ENCODE peak calls at places on chromosomes 7 and 10, in four cellular contexts. One of them, this sample, is unnamed.

GRCh38 chr7:112185005-112185834 is 21.0 kb downstream of the DOCK4 start:
- DNase-seq in GM04504: no peak
- DNase-seq in activated T-cell treated with anti-CD3 and anti-CD28 coated beads for 4 hours: no peak
- DNase-seq in Calu3: no peak
- DNase-seq in this sample: no peak

GRCh38 chr10:35216303-35216905 is 89.8 kb downstream of the CREM start:
- DNase-seq in GM04504: no peak
- DNase-seq in activated T-cell treated with anti-CD3 and anti-CD28 coated beads for 4 hours: no peak
- DNase-seq in Calu3: no peak
- DNase-seq in this sample: no peak

GRCh38 chr10:78371118-78371517 is 337.5 kb downstream of the RPS24 start:
- DNase-seq in GM04504: no peak
- DNase-seq in activated T-cell treated with anti-CD3 and anti-CD28 coated beads for 4 hours: no peak
- DNase-seq in Calu3: no peak
- DNase-seq in this sample: peak

GRCh38 chr10:131817866-131818509 is 82.8 kb upstream of the PPP2R2D start:
- DNase-seq in GM04504: no peak
- DNase-seq in activated T-cell treated with anti-CD3 and anti-CD28 coated beads for 4 hours: no peak
- DNase-seq in Calu3: no peak
- DNase-seq in this sample: no peak

GRCh38 chr7:30168800-30169584 is 34.2 kb downstream of the MTURN start:
- DNase-seq in GM04504: peak
- DNase-seq in activated T-cell treated with anti-CD3 and anti-CD28 coated beads for 4 hours: no peak
- DNase-seq in Calu3: no peak
- DNase-seq in this sample: peak

GRCh38 chr7:149729983-149730801 is 43.2 kb downstream of the ZNF467 start:
- DNase-seq in GM04504: no peak
- DNase-seq in activated T-cell treated with anti-CD3 and anti-CD28 coated beads for 4 hours: no peak
- DNase-seq in Calu3: no peak
- DNase-seq in this sample: no peak

GRCh38 chr10:116163732-116164131 is 109.3 kb downstream of the GFRA1 start:
- DNase-seq in GM04504: no peak
- DNase-seq in activated T-cell treated with anti-CD3 and anti-CD28 coated beads for 4 hours: no peak
- DNase-seq in Calu3: no peak
- DNase-seq in this sample: no peak

GRCh38 chr10:51838506-51838905 is 139.1 kb upstream of the CSTF2T start:
- DNase-seq in GM04504: no peak
- DNase-seq in activated T-cell treated with anti-CD3 and anti-CD28 coated beads for 4 hours: no peak
- DNase-seq in Calu3: no peak
- DNase-seq in this sample: no peak

GRCh38 chr7:30169585-30169978 is 34.8 kb downstream of the MTURN start:
- DNase-seq in GM04504: no peak
- DNase-seq in activated T-cell treated with anti-CD3 and anti-CD28 coated beads for 4 hours: no peak
- DNase-seq in Calu3: no peak
- DNase-seq in this sample: no peak

GRCh38 chr10:21125471-21126228 is 228.5 kb upstream of the NEBL start:
- DNase-seq in GM04504: no peak
- DNase-seq in activated T-cell treated with anti-CD3 and anti-CD28 coated beads for 4 hours: no peak
- DNase-seq in Calu3: no peak
- DNase-seq in this sample: no peak

GRCh38 chr10:97895084-97895483 is 45.4 kb downstream of the GOLGA7B start:
- DNase-seq in GM04504: no peak
- DNase-seq in activated T-cell treated with anti-CD3 and anti-CD28 coated beads for 4 hours: no peak
- DNase-seq in Calu3: no peak
- DNase-seq in this sample: no peak

GRCh38 chr7:26550492-26550891 is 258.8 kb downstream of the SNX10 start:
- DNase-seq in GM04504: no peak
- DNase-seq in activated T-cell treated with anti-CD3 and anti-CD28 coated beads for 4 hours: no peak
- DNase-seq in Calu3: peak
- DNase-seq in this sample: no peak

GRCh38 chr7:42913591-42913990 is 1.7 kb upstream of the C7orf25 start:
- DNase-seq in GM04504: no peak
- DNase-seq in activated T-cell treated with anti-CD3 and anti-CD28 coated beads for 4 hours: no peak
- DNase-seq in Calu3: no peak
- DNase-seq in this sample: no peak

GRCh38 chr10:88372051-88372450 is 211.1 kb downstream of the RNLS start:
- DNase-seq in GM04504: no peak
- DNase-seq in activated T-cell treated with anti-CD3 and anti-CD28 coated beads for 4 hours: no peak
- DNase-seq in Calu3: no peak
- DNase-seq in this sample: no peak

GRCh38 chr10:93435621-93436385 is 46.3 kb downstream of the MYOF start:
- DNase-seq in GM04504: no peak
- DNase-seq in activated T-cell treated with anti-CD3 and anti-CD28 coated beads for 4 hours: no peak
- DNase-seq in Calu3: no peak
- DNase-seq in this sample: peak

GRCh38 chr10:52210161-52210560 is 103.9 kb upstream of the DKK1 start:
- DNase-seq in GM04504: no peak
- DNase-seq in activated T-cell treated with anti-CD3 and anti-CD28 coated beads for 4 hours: no peak
- DNase-seq in Calu3: no peak
- DNase-seq in this sample: no peak

GRCh38 chr7:46791180-46791579 is 790.7 kb downstream of the TNS3 start:
- DNase-seq in GM04504: no peak
- DNase-seq in activated T-cell treated with anti-CD3 and anti-CD28 coated beads for 4 hours: no peak
- DNase-seq in Calu3: no peak
- DNase-seq in this sample: peak

GRCh38 chr7:134527979-134528371 is 608 bp downstream of the AKR1B10 start:
- DNase-seq in GM04504: no peak
- DNase-seq in activated T-cell treated with anti-CD3 and anti-CD28 coated beads for 4 hours: no peak
- DNase-seq in Calu3: no peak
- DNase-seq in this sample: no peak

GRCh38 chr7:2233876-2234275 is 1.1 kb upstream of the MAD1L1 start:
- DNase-seq in GM04504: no peak
- DNase-seq in activated T-cell treated with anti-CD3 and anti-CD28 coated beads for 4 hours: no peak
- DNase-seq in Calu3: no peak
- DNase-seq in this sample: no peak

GRCh38 chr7:2169923-2170575 is 62.7 kb downstream of the MAD1L1 start:
- DNase-seq in GM04504: no peak
- DNase-seq in activated T-cell treated with anti-CD3 and anti-CD28 coated beads for 4 hours: no peak
- DNase-seq in Calu3: no peak
- DNase-seq in this sample: peak

GRCh38 chr7:24812313-24812945 is 55.2 kb upstream of the GSDME start:
- DNase-seq in GM04504: no peak
- DNase-seq in activated T-cell treated with anti-CD3 and anti-CD28 coated beads for 4 hours: peak
- DNase-seq in Calu3: peak
- DNase-seq in this sample: peak

GRCh38 chr7:137476937-137477336 is 133.4 kb upstream of the PTN start:
- DNase-seq in GM04504: no peak
- DNase-seq in activated T-cell treated with anti-CD3 and anti-CD28 coated beads for 4 hours: no peak
- DNase-seq in Calu3: no peak
- DNase-seq in this sample: no peak

GRCh38 chr10:45006631-45007030 is 5.9 kb downstream of the ZNF22 start:
- DNase-seq in GM04504: no peak
- DNase-seq in activated T-cell treated with anti-CD3 and anti-CD28 coated beads for 4 hours: no peak
- DNase-seq in Calu3: no peak
- DNase-seq in this sample: no peak

GRCh38 chr7:6705959-6706665 is 635 bp downstream of the ZNF12 start:
- DNase-seq in GM04504: peak
- DNase-seq in activated T-cell treated with anti-CD3 and anti-CD28 coated beads for 4 hours: peak
- DNase-seq in Calu3: peak
- DNase-seq in this sample: no peak

GRCh38 chr7:18212788-18213187 is 185.1 kb upstream of the PRPS1L1 start:
- DNase-seq in GM04504: peak
- DNase-seq in activated T-cell treated with anti-CD3 and anti-CD28 coated beads for 4 hours: no peak
- DNase-seq in Calu3: no peak
- DNase-seq in this sample: no peak

GRCh38 chr10:128008521-128009250 is 101.8 kb downstream of the PTPRE start:
- DNase-seq in GM04504: no peak
- DNase-seq in activated T-cell treated with anti-CD3 and anti-CD28 coated beads for 4 hours: no peak
- DNase-seq in Calu3: no peak
- DNase-seq in this sample: no peak

GRCh38 chr10:79072041-79072441 is 3.3 kb downstream of the ZMIZ1 start:
- DNase-seq in GM04504: no peak
- DNase-seq in activated T-cell treated with anti-CD3 and anti-CD28 coated beads for 4 hours: no peak
- DNase-seq in Calu3: no peak
- DNase-seq in this sample: no peak

GRCh38 chr10:131216681-131217230 is 94.8 kb downstream of the TCERG1L start:
- DNase-seq in GM04504: no peak
- DNase-seq in activated T-cell treated with anti-CD3 and anti-CD28 coated beads for 4 hours: no peak
- DNase-seq in Calu3: no peak
- DNase-seq in this sample: no peak

GRCh38 chr7:149735181-149735602 is 38.2 kb downstream of the ZNF467 start:
- DNase-seq in GM04504: no peak
- DNase-seq in activated T-cell treated with anti-CD3 and anti-CD28 coated beads for 4 hours: no peak
- DNase-seq in Calu3: no peak
- DNase-seq in this sample: no peak

GRCh38 chr10:43930777-43931176 is 282.1 kb upstream of the ZNF32 start:
- DNase-seq in GM04504: no peak
- DNase-seq in activated T-cell treated with anti-CD3 and anti-CD28 coated beads for 4 hours: no peak
- DNase-seq in Calu3: no peak
- DNase-seq in this sample: no peak

GRCh38 chr7:45384499-45384898 is 189.7 kb upstream of the ADCY1 start:
- DNase-seq in GM04504: peak
- DNase-seq in activated T-cell treated with anti-CD3 and anti-CD28 coated beads for 4 hours: no peak
- DNase-seq in Calu3: no peak
- DNase-seq in this sample: no peak

GRCh38 chr10:109966961-109967738 is 40.6 kb upstream of the ADD3 start:
- DNase-seq in GM04504: no peak
- DNase-seq in activated T-cell treated with anti-CD3 and anti-CD28 coated beads for 4 hours: no peak
- DNase-seq in Calu3: peak
- DNase-seq in this sample: peak

GRCh38 chr10:64468219-64468618 is 947.0 kb downstream of the REEP3 start:
- DNase-seq in GM04504: no peak
- DNase-seq in activated T-cell treated with anti-CD3 and anti-CD28 coated beads for 4 hours: no peak
- DNase-seq in Calu3: peak
- DNase-seq in this sample: no peak

GRCh38 chr7:7739204-7739603 is 20.8 kb upstream of the RPA3 start:
- DNase-seq in GM04504: no peak
- DNase-seq in activated T-cell treated with anti-CD3 and anti-CD28 coated beads for 4 hours: no peak
- DNase-seq in Calu3: no peak
- DNase-seq in this sample: no peak

GRCh38 chr7:3747452-3747851 is 446.4 kb downstream of the SDK1 start:
- DNase-seq in GM04504: no peak
- DNase-seq in activated T-cell treated with anti-CD3 and anti-CD28 coated beads for 4 hours: no peak
- DNase-seq in Calu3: no peak
- DNase-seq in this sample: no peak

GRCh38 chr7:11182736-11183135 is 209.1 kb downstream of the PHF14 start:
- DNase-seq in GM04504: no peak
- DNase-seq in activated T-cell treated with anti-CD3 and anti-CD28 coated beads for 4 hours: no peak
- DNase-seq in Calu3: no peak
- DNase-seq in this sample: no peak

GRCh38 chr7:101538596-101539459 is 90.3 kb downstream of the MYL10 start:
- DNase-seq in GM04504: no peak
- DNase-seq in activated T-cell treated with anti-CD3 and anti-CD28 coated beads for 4 hours: peak
- DNase-seq in Calu3: peak
- DNase-seq in this sample: peak

GRCh38 chr10:122051609-122052385 is 62.8 kb downstream of the TACC2 start:
- DNase-seq in GM04504: peak
- DNase-seq in activated T-cell treated with anti-CD3 and anti-CD28 coated beads for 4 hours: no peak
- DNase-seq in Calu3: peak
- DNase-seq in this sample: peak

GRCh38 chr7:101104193-101104713 is 19.0 kb downstream of the TRIM56 start:
- DNase-seq in GM04504: no peak
- DNase-seq in activated T-cell treated with anti-CD3 and anti-CD28 coated beads for 4 hours: no peak
- DNase-seq in Calu3: no peak
- DNase-seq in this sample: peak